ENCODE peak calls at places on chromosomes 6 and 20, in five cellular contexts. One of them, this sample, is unnamed.

GRCh38 chr6:122207061-122207460 is 192.4 kb upstream of the HSF2 start:
- DNase-seq in left ventricle myocardium superior: no peak
- DNase-seq in Peyer's patch: no peak
- DNase-seq in hepatocyte: no peak
- DNase-seq in AG10803: no peak
- DNase-seq in this sample: no peak

GRCh38 chr6:23308166-23308565 is 738.8 kb downstream of the HDGFL1 start:
- DNase-seq in left ventricle myocardium superior: no peak
- DNase-seq in Peyer's patch: no peak
- DNase-seq in AG10803: no peak
- DNase-seq in hepatocyte: no peak
- DNase-seq in this sample: no peak

GRCh38 chr6:163457637-163458561 is 43.4 kb downstream of the QKI start:
- DNase-seq in left ventricle myocardium superior: no peak
- DNase-seq in AG10803: peak
- DNase-seq in Peyer's patch: no peak
- DNase-seq in hepatocyte: peak
- DNase-seq in this sample: no peak

GRCh38 chr6:125346926-125347563 is 45.3 kb upstream of the HDDC2 start:
- DNase-seq in hepatocyte: no peak
- DNase-seq in Peyer's patch: peak
- DNase-seq in left ventricle myocardium superior: no peak
- DNase-seq in AG10803: no peak
- DNase-seq in this sample: no peak

GRCh38 chr6:116492331-116493067 is 18.9 kb upstream of the CALHM5 start:
- DNase-seq in left ventricle myocardium superior: no peak
- DNase-seq in hepatocyte: no peak
- DNase-seq in AG10803: no peak
- DNase-seq in Peyer's patch: no peak
- DNase-seq in this sample: no peak

GRCh38 chr6:169302255-169302654 is 48.6 kb upstream of the THBS2 start:
- DNase-seq in left ventricle myocardium superior: no peak
- DNase-seq in AG10803: no peak
- DNase-seq in hepatocyte: no peak
- DNase-seq in Peyer's patch: no peak
- DNase-seq in this sample: no peak

GRCh38 chr20:37189617-37190016 is 10.3 kb upstream of the MROH8 start:
- DNase-seq in left ventricle myocardium superior: no peak
- DNase-seq in Peyer's patch: no peak
- DNase-seq in hepatocyte: no peak
- DNase-seq in AG10803: no peak
- DNase-seq in this sample: no peak

GRCh38 chr20:9989066-9989724 is 45.6 kb upstream of the ANKEF1 start:
- DNase-seq in hepatocyte: no peak
- DNase-seq in Peyer's patch: no peak
- DNase-seq in left ventricle myocardium superior: no peak
- DNase-seq in AG10803: peak
- DNase-seq in this sample: no peak

GRCh38 chr20:51153867-51154707 is 131.2 kb upstream of the KCNG1 start:
- DNase-seq in AG10803: no peak
- DNase-seq in Peyer's patch: no peak
- DNase-seq in hepatocyte: no peak
- DNase-seq in left ventricle myocardium superior: no peak
- DNase-seq in this sample: peak

GRCh38 chr20:36924167-36925045 is 27.1 kb downstream of the SAMHD1 start:
- DNase-seq in hepatocyte: no peak
- DNase-seq in left ventricle myocardium superior: no peak
- DNase-seq in Peyer's patch: no peak
- DNase-seq in AG10803: no peak
- DNase-seq in this sample: no peak

This sample was measured in left lobe of liver.